ENCODE peak calls at places on chromosomes 2 and 18, in nine cellular contexts. A is SK-N-SH, H is tibial artery, K is ascending aorta, T is PC-9, C is fibroblast of lung, G is mucosa of descending colon, X is thoracic aorta, E is cardiac fibroblast. R is an unnamed sample.

GRCh38 chr18:25834061-25834460 is 256.4 kb downstream of the SS18 start:
- DNase-seq in G (no peak), A (no peak), K (no peak), H (no peak), T (no peak), E (no peak), C (no peak), X (no peak), R (no peak)

GRCh38 chr18:49647496-49648168 is 85.8 kb downstream of the LIPG start:
- DNase-seq in A (no peak), X (no peak), C (peak; percentile 83), G (no peak), E (no peak), K (no peak), H (no peak), T (no peak), R (no peak)

GRCh38 chr2:41851554-41851953 is 196.3 kb upstream of the PKDCC start:
- DNase-seq in G (no peak), X (no peak), H (no peak), A (no peak), K (no peak), E (no peak), C (no peak), T (no peak), R (no peak)

GRCh38 chr18:43442571-43442970 is 165.3 kb upstream of the SYT4 start:
- DNase-seq in K (no peak), A (no peak), G (no peak), T (no peak), X (no peak), E (no peak), H (no peak), C (peak; percentile 20), R (no peak)

GRCh38 chr2:152925540-152926448 is 207.4 kb downstream of the ARL6IP6 start:
- DNase-seq in A (peak; percentile 51), G (peak; percentile 51), H (peak; percentile 70), C (peak; percentile 6), K (no peak), E (peak; percentile 54), X (no peak), T (no peak), R (peak; percentile 23)

GRCh38 chr2:215664847-215665525 is 229.1 kb upstream of the FN1 start:
- DNase-seq in E (peak; percentile 80), K (no peak), A (no peak), T (peak; percentile 88), X (no peak), H (no peak), G (no peak), C (peak; percentile 91), R (peak; percentile 86)

GRCh38 chr2:195819276-195819675 is 162.2 kb downstream of the SLC39A10 start:
- DNase-seq in X (no peak), T (no peak), E (no peak), H (no peak), G (no peak), C (no peak), K (no peak), A (no peak), R (no peak)

GRCh38 chr2:73218298-73218697 is 4.3 kb downstream of the SMYD5 start:
- DNase-seq in G (no peak), K (no peak), X (no peak), E (peak; percentile 59), T (no peak), H (no peak), C (peak; percentile 8), A (no peak), R (no peak)

GRCh38 chr2:133434962-133435668 is 133.1 kb downstream of the NCKAP5 start:
- DNase-seq in G (no peak), X (no peak), T (no peak), A (no peak), E (peak; percentile 49), K (no peak), H (no peak), C (no peak), R (peak; percentile 89)

GRCh38 chr2:55139305-55139704 is 89.1 kb upstream of the RTN4 start:
- DNase-seq in E (no peak), X (no peak), A (no peak), G (no peak), T (no peak), H (no peak), C (no peak), K (no peak), R (no peak)

GRCh38 chr2:68438455-68439303 is 28.4 kb downstream of the FBXO48 start:
- DNase-seq in G (no peak), C (no peak), T (no peak), E (peak; percentile 18), X (no peak), A (no peak), H (no peak), K (no peak), R (no peak)

GRCh38 chr2:27185331-27186026 is 26.4 kb upstream of the ATRAID start:
- DNase-seq in T (no peak), H (peak; percentile 84), G (no peak), C (peak; percentile 88), A (no peak), E (peak; percentile 84), K (no peak), X (no peak), R (no peak)

GRCh38 chr18:80106482-80107051 is 2.5 kb upstream of the ADNP2 start:
- DNase-seq in X (no peak), A (no peak), T (no peak), G (no peak), H (no peak), K (no peak), C (no peak), E (no peak), R (no peak)

GRCh38 chr18:22856870-22857269 is 76.3 kb upstream of the RBBP8 start:
- DNase-seq in A (no peak), H (no peak), G (no peak), K (no peak), E (no peak), T (no peak), C (no peak), X (no peak), R (no peak)

GRCh38 chr2:214808481-214808931 is 977 bp downstream of the BARD1 start:
- DNase-seq in T (no peak), K (no peak), X (no peak), E (no peak), H (no peak), G (no peak), C (peak; percentile 9), A (no peak), R (no peak)

GRCh38 chr2:185676316-185676715 is 62.3 kb upstream of the FSIP2 start:
- DNase-seq in H (no peak), K (no peak), G (no peak), T (no peak), X (no peak), A (no peak), E (no peak), C (no peak), R (no peak)

GRCh38 chr2:128492966-128493811 is 174.5 kb upstream of the HS6ST1 start:
- DNase-seq in E (no peak), K (no peak), H (peak; percentile 57), A (no peak), G (no peak), T (no peak), X (no peak), C (no peak), R (no peak)

GRCh38 chr18:12057419-12058039 is 36.1 kb upstream of the ANKRD62 start:
- DNase-seq in A (no peak), E (no peak), T (no peak), H (no peak), G (peak; percentile 26), X (no peak), C (no peak), K (no peak), R (no peak)

GRCh38 chr2:181754136-181754535 is 73.8 kb upstream of the NEUROD1 start:
- DNase-seq in H (no peak), A (no peak), X (no peak), C (no peak), G (no peak), E (no peak), T (no peak), K (no peak), R (no peak)

GRCh38 chr2:226483745-226484619 is 315.6 kb downstream of the IRS1 start:
- DNase-seq in E (peak; percentile 34), H (no peak), A (no peak), K (no peak), C (peak; percentile 28), X (no peak), T (peak; percentile 68), G (no peak), R (no peak)

GRCh38 chr18:74990563-74991081 is 218.3 kb downstream of the PTGR3 start:
- DNase-seq in A (no peak), H (no peak), X (no peak), E (no peak), T (no peak), C (peak; percentile 50), G (no peak), K (no peak), R (no peak)

GRCh38 chr2:84942964-84943421 is 28.0 kb upstream of the KCMF1 start:
- DNase-seq in E (no peak), A (no peak), G (no peak), K (no peak), X (no peak), T (no peak), C (no peak), H (no peak), R (no peak)

GRCh38 chr18:8890957-8891464 is 185.7 kb downstream of the MTCL1 start:
- DNase-seq in E (peak; percentile 79), K (no peak), T (peak; percentile 99), C (peak; percentile 85), A (no peak), X (no peak), H (no peak), G (no peak), R (peak; percentile 99)
- H3K4me3 ChIP-seq in E (no peak overlapping the region), K (no peak overlapping the region), T (no peak overlapping the region), C (no peak overlapping the region), A (no peak overlapping the region), X (no peak overlapping the region), H (no peak overlapping the region), G (no peak overlapping the region), R (no peak overlapping the region)

GRCh38 chr18:32674491-32674890 is 98.3 kb downstream of the KLHL14 start:
- DNase-seq in G (no peak), H (no peak), K (no peak), E (no peak), X (no peak), C (no peak), T (no peak), A (peak; percentile 5), R (no peak)
- TF ChIP-seq CTCF in G (no peak), H (no peak), K (no peak), E (no peak), X (no peak), C (no peak), T (no peak), A (peak; percentile 25), R (peak; percentile 64)

GRCh38 chr2:240405654-240406313 is 29.7 kb upstream of the GPC1 start:
- DNase-seq in C (no peak), A (no peak), T (no peak), K (no peak), G (no peak), H (peak; percentile 55), X (no peak), E (no peak), R (no peak)
- H3K4me3 ChIP-seq in C (no peak overlapping the region), A (no peak overlapping the region), T (no peak overlapping the region), K (no peak overlapping the region), G (no peak overlapping the region), H (no peak overlapping the region), X (no peak overlapping the region), E (no peak overlapping the region), R (no peak overlapping the region)

DNA sequence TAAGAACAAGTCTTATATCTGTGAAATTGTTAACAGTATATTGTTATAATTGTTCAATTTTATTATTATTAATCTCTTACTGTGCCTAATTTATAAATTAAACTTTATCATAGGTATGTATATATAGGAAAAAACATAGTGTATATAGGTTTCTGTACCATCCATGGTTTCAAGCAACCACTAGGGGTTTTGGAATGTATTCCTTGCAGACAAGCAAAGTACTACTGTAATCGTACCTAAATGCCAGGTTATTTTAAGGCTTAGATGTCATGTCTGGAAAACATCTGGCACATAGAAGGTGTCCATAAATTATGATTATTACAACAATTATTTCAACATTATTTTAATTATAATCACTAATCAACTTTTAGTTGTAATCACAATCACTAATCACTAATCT is 8.4 kb downstream of the ITSN2 start:
- DNase-seq in C (no peak), A (no peak), T (no peak), G (no peak), H (no peak), E (no peak), K (no peak), X (no peak), R (no peak)
- TF ChIP-seq CTCF in C (no peak), A (peak; percentile 38), T (no peak), G (no peak), H (no peak), E (no peak), K (no peak), X (no peak), R (peak; percentile 30)

R was measured in epithelial cell of proximal tubule.